ENCODE peak calls at places on chromosomes 7 and 10, in eight cellular contexts. S is naive thymus-derived CD8-positive, alpha-beta T cell; E is H54; T is AG10803; I is CD8-positive, alpha-beta memory T cell; N is head of caudate nucleus; U is kidney tubule cell; O is astrocyte of the spinal cord. H is an unnamed sample.

GRCh38 chr10:1368772-1369171 is 312.6 kb downstream of the WDR37 start:
- DNase-seq in S (peak; percentile 10), E (peak; percentile 49), T (no peak), I (no peak), N (peak; percentile 51), U (peak; percentile 59), O (no peak), H (no peak)

GRCh38 chr7:53315986-53316385 is 280.6 kb downstream of the POM121L12 start:
- DNase-seq in S (no peak), E (no peak), T (no peak), I (no peak), N (peak; percentile 42), U (peak; percentile 75), O (peak; percentile 5), H (no peak)

GRCh38 chr10:110487411-110488123 is 10.1 kb upstream of the DUSP5 start:
- DNase-seq in S (no peak), E (no peak), T (no peak), I (no peak), N (no peak), U (peak; percentile 65), O (no peak), H (peak; percentile 44)

GRCh38 chr10:69801094-69801433 is 642 bp upstream of the COL13A1 start:
- DNase-seq in S (no peak), E (peak; percentile 78), T (peak; percentile 38), I (no peak), N (no peak), U (peak; percentile 78), O (peak; percentile 68), H (peak; percentile 61)

GRCh38 chr7:16604054-16604453 is 41.5 kb downstream of the ANKMY2 start:
- DNase-seq in S (no peak), E (no peak), T (peak; percentile 15), I (no peak), N (no peak), U (no peak), O (no peak), H (peak; percentile 29)

GRCh38 chr10:84348860-84349259 is 20.5 kb downstream of the CCSER2 start:
- DNase-seq in S (no peak), E (peak; percentile 15), T (peak; percentile 67), I (no peak), N (no peak), U (peak; percentile 34), O (peak; percentile 84), H (peak; percentile 38)

GRCh38 chr10:68231106-68231901 is 609 bp downstream of the ATOH7 start:
- DNase-seq in S (peak; percentile 34), E (peak; percentile 97), T (peak; percentile 60), I (peak; percentile 2), N (peak; percentile 81), U (peak; percentile 76), O (peak; percentile 64), H (peak; percentile 27)

GRCh38 chr7:71237945-71238344 is 106.0 kb downstream of the GALNT17 start:
- DNase-seq in S (no peak), E (no peak), T (no peak), I (no peak), N (no peak), U (no peak), O (no peak), H (no peak)

GRCh38 chr7:150432915-150433892 is 17.2 kb upstream of the GIMAP8 start:
- DNase-seq in S (no peak), E (no peak), T (no peak), I (no peak), N (peak; percentile 13), U (no peak), O (no peak), H (no peak)

GRCh38 chr10:60810437-60811182 is 32.3 kb downstream of the CDK1 start:
- DNase-seq in S (no peak), E (no peak), T (peak; percentile 52), I (no peak), N (no peak), U (peak; percentile 33), O (peak; percentile 51), H (peak; percentile 49)

GRCh38 chr10:8050561-8051108 is 3.9 kb upstream of the GATA3 start:
- DNase-seq in S (peak; percentile 49), E (no peak), T (no peak), I (no peak), N (no peak), U (no peak), O (peak; percentile 48), H (no peak)

GRCh38 chr10:13453896-13454295 is 74.9 kb downstream of the BEND7 start:
- DNase-seq in S (peak; percentile 47), E (no peak), T (no peak), I (no peak), N (no peak), U (no peak), O (no peak), H (peak; percentile 28)

GRCh38 chr10:3401491-3401938 is 228.9 kb upstream of the PITRM1 start:
- DNase-seq in S (no peak), E (no peak), T (peak; percentile 45), I (no peak), N (no peak), U (peak; percentile 77), O (peak; percentile 42), H (no peak)

GRCh38 chr7:18003286-18003685 is 24.4 kb downstream of the PRPS1L1 start:
- DNase-seq in S (no peak), E (no peak), T (no peak), I (no peak), N (no peak), U (no peak), O (no peak), H (no peak)

GRCh38 chr7:30252885-30253795 is 31.3 kb upstream of the ZNRF2 start:
- DNase-seq in S (no peak), E (peak; percentile 86), T (peak; percentile 23), I (no peak), N (peak; percentile 52), U (peak; percentile 89), O (peak; percentile 71), H (peak; percentile 44)

GRCh38 chr10:89003344-89003743 is 12.7 kb downstream of the FAS start:
- DNase-seq in S (no peak), E (no peak), T (no peak), I (no peak), N (no peak), U (no peak), O (no peak), H (no peak)

GRCh38 chr7:130996841-130997231 is 262.8 kb upstream of the KLF14 start:
- DNase-seq in S (no peak), E (no peak), T (no peak), I (no peak), N (no peak), U (peak; percentile 67), O (no peak), H (peak; percentile 95)

GRCh38 chr7:148367701-148368475 is 222.7 kb upstream of the C7orf33 start:
- DNase-seq in S (no peak), E (no peak), T (no peak), I (no peak), N (no peak), U (no peak), O (no peak), H (no peak)

GRCh38 chr10:84205049-84205852 is 10.9 kb downstream of the CDHR1 start:
- DNase-seq in S (peak; percentile 71), E (peak; percentile 81), T (peak; percentile 29), I (peak; percentile 66), N (peak; percentile 87), U (peak; percentile 74), O (peak; percentile 5), H (peak; percentile 56)

GRCh38 chr7:98352621-98353020 is 48.3 kb downstream of the BAIAP2L1 start:
- DNase-seq in S (no peak), E (no peak), T (peak; percentile 92), I (no peak), N (no peak), U (no peak), O (peak; percentile 84), H (peak; percentile 89)

GRCh38 chr10:131982185-131982756 is 548 bp upstream of the BNIP3 start:
- DNase-seq in S (no peak), E (no peak), T (no peak), I (no peak), N (no peak), U (no peak), O (no peak), H (no peak)